ENCODE peak calls at places on chromosomes 16 and 17, in nine cellular contexts. E, Q, O, B, F, G, R, P and A are unnamed samples.

GRCh38 chr16:89115216-89115949 is 21.7 kb downstream of the ACSF3 start:
- DNase-seq in O (no peak), Q (peak), E (peak), P (peak), F (peak), G (peak), B (peak), R (peak), A (peak)

GRCh38 chr16:27505297-27506236 is 44.1 kb downstream of the GTF3C1 start:
- DNase-seq in P (peak), B (no peak), F (no peak), O (no peak), G (no peak), Q (no peak), E (no peak), R (no peak), A (peak)

GRCh38 chr17:69098635-69099034 is 37.9 kb upstream of the ABCA9 start:
- DNase-seq in Q (no peak), E (no peak), R (no peak), O (no peak), B (no peak), G (no peak), F (no peak), P (no peak), A (no peak)

GRCh38 chr17:14428640-14429029 is 127.8 kb downstream of the HS3ST3B1 start:
- DNase-seq in Q (no peak), F (no peak), B (no peak), R (peak), P (no peak), G (no peak), O (no peak), E (no peak), A (no peak)

GRCh38 chr17:13584701-13585080 is 17.0 kb downstream of the HS3ST3A1 start:
- DNase-seq in F (no peak), P (peak), Q (no peak), R (no peak), B (no peak), G (no peak), E (no peak), O (no peak), A (no peak)

GRCh38 chr17:10698116-10698818 is 873 bp downstream of the ADPRM start:
- DNase-seq in F (no peak), R (no peak), E (no peak), Q (no peak), G (no peak), P (peak), B (no peak), O (no peak), A (peak)

GRCh38 chr17:13484020-13484419 is 117.7 kb downstream of the HS3ST3A1 start:
- DNase-seq in B (no peak), P (peak), O (no peak), Q (no peak), R (no peak), G (no peak), F (no peak), E (no peak), A (no peak)

GRCh38 chr16:88453621-88454314 is 688 bp downstream of the ZFPM1 start:
- DNase-seq in G (no peak), E (peak), F (no peak), B (no peak), R (no peak), O (no peak), Q (no peak), P (no peak), A (no peak)

GRCh38 chr17:40313660-40314556 is 4.9 kb downstream of the RARA start:
- DNase-seq in F (no peak), O (no peak), R (no peak), G (peak), E (no peak), Q (no peak), P (peak), B (peak), A (no peak)

GRCh38 chr16:21563676-21564075 is 35.7 kb upstream of the METTL9 start:
- DNase-seq in R (no peak), G (no peak), O (no peak), Q (no peak), F (no peak), E (no peak), P (no peak), B (no peak), A (no peak)

GRCh38 chr17:21282231-21282630 is 2.3 kb upstream of the MAP2K3 start:
- DNase-seq in P (peak), E (no peak), G (peak), F (peak), B (no peak), Q (no peak), O (peak), R (no peak), A (peak)

GRCh38 chr17:70011750-70012149 is 63.3 kb upstream of the KCNJ16 start:
- DNase-seq in G (no peak), F (no peak), O (no peak), R (no peak), B (no peak), P (no peak), E (no peak), Q (no peak), A (no peak)

GRCh38 chr16:77331802-77332586 is 102.8 kb downstream of the ADAMTS18 start:
- DNase-seq in B (no peak), P (no peak), F (no peak), Q (no peak), G (no peak), E (no peak), R (no peak), O (no peak), A (no peak)

GRCh38 chr16:55418586-55418985 is 60.4 kb upstream of the MMP2 start:
- DNase-seq in O (no peak), E (no peak), B (no peak), R (no peak), P (no peak), F (no peak), G (no peak), Q (no peak), A (peak)

GRCh38 chr17:79798296-79799173 is 1.7 kb upstream of the CBX8 start:
- DNase-seq in R (no peak), Q (peak), P (peak), O (no peak), B (no peak), F (no peak), G (no peak), E (no peak), A (no peak)

GRCh38 chr17:19307521-19307920 is 55.0 kb downstream of the B9D1 start:
- DNase-seq in F (no peak), Q (no peak), P (no peak), G (no peak), B (no peak), R (no peak), O (no peak), E (no peak), A (no peak)

GRCh38 chr16:47395733-47396503 is 64.9 kb downstream of the ITFG1 start:
- DNase-seq in R (no peak), G (no peak), O (no peak), P (no peak), F (no peak), Q (no peak), B (no peak), E (no peak), A (no peak)

GRCh38 chr17:34090593-34090992 is 164.5 kb upstream of the CCL2 start:
- DNase-seq in G (no peak), R (no peak), E (no peak), B (no peak), Q (no peak), P (no peak), F (no peak), O (no peak), A (no peak)

GRCh38 chr16:84115919-84116719 is 623 bp downstream of the MBTPS1 start:
- DNase-seq in E (peak), F (peak), G (no peak), B (no peak), R (peak), P (peak), O (no peak), Q (no peak), A (peak)

GRCh38 chr17:35666967-35667552 is 64.4 kb upstream of the RASL10B start:
- DNase-seq in E (no peak), F (no peak), Q (no peak), B (no peak), O (no peak), G (no peak), R (no peak), P (peak), A (peak)

GRCh38 chr16:2236362-2237075 is at the start of gene DNASE1L2:
- DNase-seq in F (no peak), R (no peak), Q (no peak), E (peak), P (no peak), B (no peak), O (no peak), G (no peak), A (peak)

GRCh38 chr17:68711858-68712257 is 110.7 kb upstream of the FAM20A start:
- DNase-seq in G (no peak), Q (no peak), P (peak), B (no peak), E (no peak), O (no peak), F (no peak), R (no peak), A (peak)

GRCh38 chr17:59357929-59358328 is 26.5 kb downstream of the YPEL2 start:
- DNase-seq in Q (no peak), F (no peak), E (no peak), B (no peak), O (no peak), P (peak), R (no peak), G (no peak), A (peak)

GRCh38 chr16:67158637-67159600 is 790 bp downstream of the TRADD start:
- DNase-seq in P (no peak), B (no peak), Q (peak), R (peak), G (no peak), F (no peak), E (peak), O (no peak), A (peak)

GRCh38 chr17:31414590-31414918 is 23.1 kb downstream of the RAB11FIP4 start:
- DNase-seq in F (no peak), B (no peak), Q (no peak), P (no peak), G (no peak), E (no peak), O (no peak), R (no peak), A (no peak)

GRCh38 chr17:75996665-75997590 is 3.7 kb upstream of the CDK3 start:
- DNase-seq in E (peak), G (no peak), B (no peak), Q (peak), F (no peak), P (peak), O (peak), R (no peak), A (peak)

GRCh38 chr17:18039535-18040286 is 503 bp downstream of the GID4 start:
- DNase-seq in O (no peak), F (peak), P (no peak), R (peak), E (peak), Q (no peak), G (no peak), B (peak), A (no peak)

GRCh38 chr16:24975428-24975889 is 39.7 kb downstream of the ARHGAP17 start:
- DNase-seq in F (no peak), G (no peak), P (no peak), B (no peak), Q (peak), E (no peak), O (no peak), R (no peak), A (peak)

GRCh38 chr17:2904135-2904534 is 107.9 kb downstream of the RAP1GAP2 start:
- DNase-seq in F (no peak), B (no peak), P (no peak), E (no peak), Q (no peak), O (no peak), R (no peak), G (no peak), A (peak)

GRCh38 chr17:57861737-57862409 is 12.0 kb upstream of the MRPS23 start:
- DNase-seq in E (peak), O (no peak), Q (no peak), B (peak), P (peak), R (no peak), F (peak), G (peak), A (no peak)

GRCh38 chr16:70151391-70151790 is 22.2 kb upstream of the CLEC18C start:
- DNase-seq in B (no peak), P (no peak), G (no peak), R (no peak), O (no peak), E (no peak), Q (no peak), F (no peak), A (no peak)

GRCh38 chr16:82782715-82783251 is 156.0 kb downstream of the CDH13 start:
- DNase-seq in E (peak), F (no peak), R (no peak), O (no peak), P (no peak), Q (no peak), B (no peak), G (no peak), A (peak)

GRCh38 chr16:46972429-46972970 is 974 bp downstream of the DNAJA2 start:
- DNase-seq in Q (no peak), P (peak), E (no peak), F (no peak), B (no peak), R (peak), O (no peak), G (no peak), A (no peak)

DNA sequence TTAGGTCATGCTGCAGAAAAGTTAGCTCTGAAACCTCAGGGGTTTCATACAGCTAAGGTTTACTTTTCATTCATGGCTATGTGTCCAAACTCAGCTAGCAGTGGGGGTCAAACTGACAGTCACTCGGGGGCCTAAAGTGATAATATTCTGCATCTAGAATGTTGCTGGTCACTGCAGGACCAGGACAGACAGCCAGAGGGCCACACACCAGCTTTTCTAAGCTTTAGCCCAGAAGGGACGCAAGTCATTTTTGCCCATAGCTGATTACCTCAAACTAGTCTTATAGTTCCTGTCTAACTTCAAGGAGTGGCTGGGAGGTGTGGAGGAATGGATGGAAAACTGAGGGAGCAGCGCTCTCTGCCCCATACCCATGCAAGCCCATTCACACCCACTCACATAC is 163.0 kb upstream of the NLRP1 start:
- DNase-seq in R (no peak), P (no peak), E (no peak), G (no peak), F (no peak), Q (no peak), B (no peak), O (no peak), A (no peak)
- TF ChIP-seq CTCF in R (no peak), P (no peak), E (no peak), G (no peak), F (no peak), Q (no peak), B (no peak), O (peak), A (no peak)

GRCh38 chr16:57532251-57532625 is 4.1 kb downstream of the CCDC102A start:
- DNase-seq in E (no peak), P (no peak), O (no peak), F (peak), G (peak), B (no peak), Q (no peak), R (no peak), A (no peak)
- H3K4me3 ChIP-seq in E (no peak), P (no peak), O (no peak), F (no peak), G (no peak), B (no peak), Q (no peak), R (no peak), A (no peak)

GRCh38 chr17:64767269-64767997 is 105.3 kb upstream of the SMURF2 start:
- DNase-seq in R (no peak), P (no peak), O (no peak), E (no peak), B (no peak), Q (no peak), G (peak), F (peak), A (no peak)
- TF ChIP-seq CTCF in R (no peak), P (no peak), O (no peak), E (no peak), B (no peak), Q (no peak), G (no peak), F (no peak), A (no peak)

DNA sequence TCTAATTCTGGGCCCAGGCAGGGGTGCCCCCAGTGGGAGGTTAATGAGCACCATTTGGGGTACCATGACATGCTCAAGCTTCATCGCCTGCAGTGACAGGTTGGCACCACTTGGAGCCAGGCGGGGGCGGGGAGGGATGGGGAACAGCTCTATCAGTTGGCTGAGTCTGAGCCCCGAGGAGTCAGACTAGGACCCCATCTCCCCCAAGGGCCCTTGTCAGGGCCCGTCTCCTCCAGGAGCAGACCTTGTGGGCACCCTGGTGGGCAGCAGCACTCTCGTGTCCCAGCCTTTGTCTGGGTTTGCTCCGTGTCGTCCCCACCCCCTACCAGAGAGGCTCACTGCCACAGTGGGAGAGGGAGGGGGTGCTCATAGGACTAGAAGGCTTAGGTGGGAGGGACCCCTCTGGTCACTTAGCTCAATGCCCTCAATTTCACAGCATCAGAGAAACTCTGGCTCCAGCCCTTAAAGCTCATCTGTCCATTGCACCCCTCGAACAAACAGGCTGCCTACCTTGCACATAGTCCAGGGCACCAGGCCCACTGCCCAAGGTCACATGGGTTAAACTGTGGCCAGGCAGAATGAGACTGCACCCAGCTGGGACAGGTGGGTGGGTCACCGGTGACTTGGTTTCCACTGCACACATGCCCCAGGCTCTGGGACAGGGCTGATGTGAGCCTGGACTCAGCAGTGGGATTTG is 4.1 kb downstream of the PPP1R9B start:
- DNase-seq in O (no peak), P (no peak), R (no peak), Q (no peak), E (no peak), B (no peak), G (no peak), F (no peak), A (no peak)
- H3K4me3 ChIP-seq in O (no peak), P (peak), R (no peak), Q (peak), E (peak), B (no peak), G (peak), F (no peak), A (peak)

GRCh38 chr17:80845121-80845862 is 146.3 kb upstream of the CHMP6 start:
- DNase-seq in P (no peak), Q (no peak), R (no peak), F (peak), G (peak), O (no peak), E (no peak), B (no peak), A (no peak)

GRCh38 chr17:80847506-80848230 is 144.0 kb upstream of the CHMP6 start:
- DNase-seq in O (no peak), R (no peak), P (no peak), F (peak), Q (no peak), E (peak), B (no peak), G (peak), A (no peak)

GRCh38 chr17:80846932-80847331 is 144.7 kb upstream of the CHMP6 start:
- DNase-seq in F (peak), B (no peak), P (no peak), E (no peak), R (no peak), O (no peak), Q (no peak), G (peak), A (no peak)

GRCh38 chr17:80844418-80844990 is 147.1 kb upstream of the CHMP6 start:
- DNase-seq in P (no peak), E (no peak), F (peak), Q (no peak), G (peak), O (no peak), R (no peak), B (no peak), A (no peak)

GRCh38 chr17:80845863-80846671 is 145.6 kb upstream of the CHMP6 start:
- DNase-seq in G (peak), P (no peak), R (peak), F (peak), O (no peak), E (no peak), B (no peak), Q (peak), A (no peak)
- TF ChIP-seq CTCF in G (no peak), P (no peak), R (peak), F (no peak), O (no peak), E (no peak), B (no peak), Q (peak), A (no peak)

GRCh38 chr16:80804061-80804450 is 342 bp downstream of the CDYL2 start:
- DNase-seq in G (no peak), Q (peak), P (peak), R (peak), O (no peak), E (peak), B (no peak), F (no peak), A (peak)
- H3K4me3 ChIP-seq in G (peak), Q (peak), P (peak), R (peak), O (peak), E (peak), B (peak), F (peak), A (peak)

DNA sequence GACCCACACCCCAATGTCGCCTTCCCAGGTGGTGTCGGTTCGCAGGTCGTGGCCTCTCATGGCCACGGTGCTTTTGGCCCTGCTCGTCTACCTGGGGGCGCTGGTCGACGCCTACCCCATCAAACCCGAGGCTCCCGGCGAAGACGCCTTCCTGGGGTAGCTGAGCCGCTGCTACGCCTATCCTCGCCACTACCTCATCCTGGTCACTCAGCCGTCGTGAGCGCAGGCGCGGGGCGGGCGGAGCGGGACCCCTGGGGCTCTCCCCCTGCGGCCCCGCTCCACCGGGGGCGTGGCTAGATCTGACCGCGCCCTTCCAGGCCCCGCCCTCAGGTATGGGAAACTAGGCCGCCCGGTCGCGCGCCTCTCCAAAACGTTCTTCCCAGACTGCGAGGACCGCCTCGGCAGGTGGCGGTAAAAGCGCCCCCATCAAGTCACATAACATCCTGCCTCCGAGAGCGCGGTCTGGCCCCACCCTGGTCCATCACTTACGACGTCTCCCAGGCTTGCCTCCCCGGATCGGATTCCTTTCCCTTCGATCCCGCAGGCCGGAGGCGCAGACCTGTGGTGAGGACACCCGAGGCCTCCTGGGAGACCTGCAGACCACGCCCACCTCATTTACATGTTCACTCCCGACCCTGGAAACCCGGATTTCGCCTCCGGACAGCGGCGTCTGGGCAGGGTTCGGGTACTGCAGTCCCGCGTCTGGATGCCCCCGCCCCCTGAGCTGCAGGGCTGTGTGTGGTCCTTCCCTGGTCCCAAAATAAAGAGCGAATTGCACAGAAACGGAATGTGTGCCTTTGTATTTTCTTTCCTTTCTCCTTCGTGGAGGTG is 91.5 kb upstream of the TMEM97 start:
- DNase-seq in E (peak), Q (peak), O (peak), P (peak), F (peak), G (peak), B (no peak), R (no peak), A (peak)
- TF ChIP-seq CTCF in E (no peak), Q (no peak), O (no peak), P (no peak), F (no peak), G (no peak), B (no peak), R (no peak), A (no peak)